ENCODE peak calls at places on chromosomes 12 and 14, in five cellular contexts. L is NCI-H524; S is Daoy; F is CD4-positive, CD25-positive, alpha-beta regulatory T cell; W is LNCaP clone FGC. D is an unnamed sample.

GRCh38 chr14:60090864-60091519 is 731 bp upstream of the PCNX4 start:
- DNase-seq in L (peak), S (peak), F (peak), W (peak), D (no peak)

GRCh38 chr12:3945671-3946070 is 72.5 kb upstream of the PARP11 start:
- DNase-seq in L (no peak), S (no peak), F (no peak), W (no peak), D (no peak)

GRCh38 chr12:65638324-65638723 is 186.0 kb upstream of the HMGA2 start:
- DNase-seq in L (peak), S (no peak), F (no peak), W (no peak), D (no peak)

GRCh38 chr12:96434107-96434506 is 33.9 kb upstream of the CDK17 start:
- DNase-seq in L (no peak), S (peak), F (peak), W (no peak), D (no peak)

GRCh38 chr14:85218982-85219381 is 311.0 kb upstream of the FLRT2 start:
- DNase-seq in L (no peak), S (no peak), F (no peak), W (no peak), D (no peak)

GRCh38 chr12:124774462-124775167 is 89.0 kb downstream of the SCARB1 start:
- DNase-seq in L (no peak), S (peak), F (peak), W (no peak), D (no peak)

GRCh38 chr14:26199599-26200370 is 398.0 kb downstream of the NOVA1 start:
- DNase-seq in L (no peak), S (peak), F (no peak), W (no peak), D (no peak)

GRCh38 chr14:78606111-78606510 is 435.9 kb downstream of the NRXN3 start:
- DNase-seq in L (no peak), S (peak), F (no peak), W (no peak), D (no peak)

GRCh38 chr14:92633274-92633616 is 115.2 kb downstream of the LGMN start:
- DNase-seq in L (no peak), S (no peak), F (no peak), W (no peak), D (peak)

GRCh38 chr12:131917711-131918306 is 11.3 kb upstream of the PUS1 start:
- DNase-seq in L (no peak), S (no peak), F (no peak), W (no peak), D (no peak)